ENCODE peak calls at places on chromosomes 1 and 21, in six cellular contexts. One of them, this sample, is unnamed.

GRCh38 chr21:45411810-45412206 is 6.8 kb downstream of the COL18A1 start:
- DNase-seq in GM23248: no peak
- DNase-seq in CD4-positive, alpha-beta T cell: no peak
- DNase-seq in NCI-H1417: no peak
- DNase-seq in H7: no peak
- DNase-seq in left cardiac atrium: no peak
- DNase-seq in this sample: no peak

GRCh38 chr1:5661196-5662130 is 330.8 kb downstream of the NPHP4 start:
- DNase-seq in GM23248: no peak
- DNase-seq in CD4-positive, alpha-beta T cell: no peak
- DNase-seq in NCI-H1417: no peak
- DNase-seq in H7: no peak
- DNase-seq in left cardiac atrium: peak
- DNase-seq in this sample: no peak

GRCh38 chr1:156592158-156592909 is 758 bp downstream of the NAXE start:
- DNase-seq in GM23248: no peak
- DNase-seq in CD4-positive, alpha-beta T cell: no peak
- DNase-seq in NCI-H1417: no peak
- DNase-seq in H7: peak
- DNase-seq in left cardiac atrium: no peak
- DNase-seq in this sample: no peak

GRCh38 chr1:98496246-98496995 is 165.1 kb upstream of the SNX7 start:
- DNase-seq in GM23248: peak
- DNase-seq in CD4-positive, alpha-beta T cell: no peak
- DNase-seq in NCI-H1417: no peak
- DNase-seq in H7: no peak
- DNase-seq in left cardiac atrium: no peak
- DNase-seq in this sample: no peak

GRCh38 chr1:85659174-85659573 is 49.1 kb downstream of the ZNHIT6 start:
- DNase-seq in GM23248: no peak
- DNase-seq in CD4-positive, alpha-beta T cell: no peak
- DNase-seq in NCI-H1417: no peak
- DNase-seq in H7: no peak
- DNase-seq in left cardiac atrium: no peak
- DNase-seq in this sample: no peak

GRCh38 chr1:150877220-150877516 is 769 bp upstream of the ARNT start:
- DNase-seq in GM23248: peak
- DNase-seq in CD4-positive, alpha-beta T cell: peak
- DNase-seq in NCI-H1417: no peak
- DNase-seq in H7: no peak
- DNase-seq in left cardiac atrium: no peak
- DNase-seq in this sample: no peak

GRCh38 chr1:87399264-87399663 is 70.6 kb downstream of the LMO4 start:
- DNase-seq in GM23248: peak
- DNase-seq in CD4-positive, alpha-beta T cell: no peak
- DNase-seq in NCI-H1417: peak
- DNase-seq in H7: no peak
- DNase-seq in left cardiac atrium: no peak
- DNase-seq in this sample: no peak

GRCh38 chr1:109535971-109536491 is 3.6 kb upstream of the GPR61 start:
- DNase-seq in GM23248: no peak
- DNase-seq in CD4-positive, alpha-beta T cell: no peak
- DNase-seq in NCI-H1417: no peak
- DNase-seq in H7: peak
- DNase-seq in left cardiac atrium: no peak
- DNase-seq in this sample: no peak

GRCh38 chr1:159275891-159276290 is 26.2 kb upstream of the FCER1A start:
- DNase-seq in GM23248: no peak
- DNase-seq in CD4-positive, alpha-beta T cell: no peak
- DNase-seq in NCI-H1417: no peak
- DNase-seq in H7: no peak
- DNase-seq in left cardiac atrium: no peak
- DNase-seq in this sample: no peak

GRCh38 chr1:26302733-26303405 is 3.6 kb downstream of the UBXN11 start:
- DNase-seq in GM23248: peak
- DNase-seq in CD4-positive, alpha-beta T cell: no peak
- DNase-seq in NCI-H1417: no peak
- DNase-seq in H7: peak
- DNase-seq in left cardiac atrium: no peak
- DNase-seq in this sample: no peak

GRCh38 chr1:70727891-70728443 is 316.9 kb downstream of the CTH start:
- DNase-seq in GM23248: no peak
- DNase-seq in CD4-positive, alpha-beta T cell: no peak
- DNase-seq in NCI-H1417: no peak
- DNase-seq in H7: no peak
- DNase-seq in left cardiac atrium: no peak
- DNase-seq in this sample: no peak

GRCh38 chr1:200962631-200963030 is 60.9 kb downstream of the KIF21B start:
- DNase-seq in GM23248: no peak
- DNase-seq in CD4-positive, alpha-beta T cell: no peak
- DNase-seq in NCI-H1417: no peak
- DNase-seq in H7: peak
- DNase-seq in left cardiac atrium: no peak
- DNase-seq in this sample: no peak

GRCh38 chr1:234079896-234080295 is 175.4 kb downstream of the SLC35F3 start:
- DNase-seq in GM23248: no peak
- DNase-seq in CD4-positive, alpha-beta T cell: no peak
- DNase-seq in NCI-H1417: no peak
- DNase-seq in H7: peak
- DNase-seq in left cardiac atrium: no peak
- DNase-seq in this sample: no peak

GRCh38 chr1:43043695-43044094 is 85.0 kb upstream of the SLC2A1 start:
- DNase-seq in GM23248: peak
- DNase-seq in CD4-positive, alpha-beta T cell: no peak
- DNase-seq in NCI-H1417: no peak
- DNase-seq in H7: no peak
- DNase-seq in left cardiac atrium: no peak
- DNase-seq in this sample: no peak

GRCh38 chr21:30206551-30207251 is 9.2 kb downstream of the CLDN8 start:
- DNase-seq in GM23248: peak
- DNase-seq in CD4-positive, alpha-beta T cell: no peak
- DNase-seq in NCI-H1417: no peak
- DNase-seq in H7: no peak
- DNase-seq in left cardiac atrium: no peak
- DNase-seq in this sample: no peak

GRCh38 chr21:38797470-38797869 is 8.3 kb upstream of the ETS2 start:
- DNase-seq in GM23248: peak
- DNase-seq in CD4-positive, alpha-beta T cell: no peak
- DNase-seq in NCI-H1417: no peak
- DNase-seq in H7: no peak
- DNase-seq in left cardiac atrium: no peak
- DNase-seq in this sample: no peak

GRCh38 chr1:232726048-232726779 is 79.0 kb upstream of the MAP10 start:
- DNase-seq in GM23248: peak
- DNase-seq in CD4-positive, alpha-beta T cell: no peak
- DNase-seq in NCI-H1417: no peak
- DNase-seq in H7: no peak
- DNase-seq in left cardiac atrium: no peak
- DNase-seq in this sample: no peak

GRCh38 chr1:174968750-174969244 is 30.9 kb upstream of the CACYBP start:
- DNase-seq in GM23248: peak
- DNase-seq in CD4-positive, alpha-beta T cell: peak
- DNase-seq in NCI-H1417: no peak
- DNase-seq in H7: no peak
- DNase-seq in left cardiac atrium: no peak
- DNase-seq in this sample: no peak

GRCh38 chr1:16215882-16216753 is 3.7 kb upstream of the ARHGEF19 start:
- DNase-seq in GM23248: peak
- DNase-seq in CD4-positive, alpha-beta T cell: peak
- DNase-seq in NCI-H1417: peak
- DNase-seq in H7: peak
- DNase-seq in left cardiac atrium: peak
- DNase-seq in this sample: peak

GRCh38 chr1:94865369-94865768 is 45.2 kb downstream of the SLC44A3 start:
- DNase-seq in GM23248: peak
- DNase-seq in CD4-positive, alpha-beta T cell: no peak
- DNase-seq in NCI-H1417: no peak
- DNase-seq in H7: no peak
- DNase-seq in left cardiac atrium: no peak
- DNase-seq in this sample: no peak

GRCh38 chr1:107750364-107750959 is 214.5 kb downstream of the VAV3 start:
- DNase-seq in GM23248: peak
- DNase-seq in CD4-positive, alpha-beta T cell: no peak
- DNase-seq in NCI-H1417: peak
- DNase-seq in H7: peak
- DNase-seq in left cardiac atrium: peak
- DNase-seq in this sample: no peak

This sample was measured in Right ventricle myocardium inferior.